ENCODE peak calls at places on chromosomes 2 and 18, in four cellular contexts. N is cardiac muscle cell, E is neural crest cell, P is OCI-LY7. V is an unnamed sample.

GRCh38 chr2:202909394-202910192 is 1.9 kb downstream of the WDR12 start:
- DNase-seq in P (no peak), N (no peak), E (no peak), V (no peak)

GRCh38 chr2:12287220-12287751 is 429.4 kb upstream of the TRIB2 start:
- DNase-seq in N (no peak), E (no peak), P (no peak), V (peak; percentile 14)

GRCh38 chr2:72920317-72921087 is 3.2 kb downstream of the EMX1 start:
- DNase-seq in N (peak; percentile 50), E (peak; percentile 23), P (no peak), V (peak; percentile 50)

GRCh38 chr18:58221060-58221725 is 177.2 kb downstream of the NEDD4L start:
- DNase-seq in N (no peak), E (no peak), P (no peak), V (no peak)

GRCh38 chr2:191359186-191359585 is 114.0 kb downstream of the MYO1B start:
- DNase-seq in P (no peak), E (no peak), N (no peak), V (no peak)

GRCh38 chr2:151973901-151974199 is 125.0 kb downstream of the CACNB4 start:
- DNase-seq in E (peak; percentile 43), N (peak; percentile 30), P (no peak), V (peak; percentile 38)

GRCh38 chr2:196651387-196652094 is 12.0 kb downstream of the CCDC150 start:
- DNase-seq in N (no peak), P (no peak), E (no peak), V (no peak)

GRCh38 chr2:12587729-12588522 is 128.8 kb upstream of the TRIB2 start:
- DNase-seq in P (peak; percentile 64), E (no peak), N (no peak), V (no peak)

GRCh38 chr2:46389417-46389916 is 89.9 kb upstream of the TMEM247 start:
- DNase-seq in N (no peak), P (no peak), E (no peak), V (no peak)

GRCh38 chr2:16507655-16508054 is 158.0 kb downstream of the CYRIA start:
- DNase-seq in E (no peak), P (no peak), N (no peak), V (no peak)

GRCh38 chr18:35460719-35461118 is 37.0 kb downstream of the INO80C start:
- DNase-seq in P (no peak), N (no peak), E (no peak), V (no peak)

GRCh38 chr2:152755029-152755428 is 36.6 kb downstream of the ARL6IP6 start:
- DNase-seq in P (no peak), N (peak; percentile 42), E (no peak), V (peak; percentile 56)

GRCh38 chr2:10356459-10356851 is 53.8 kb downstream of the HPCAL1 start:
- DNase-seq in P (no peak), E (no peak), N (no peak), V (no peak)

GRCh38 chr2:12787891-12788783 is 71.4 kb downstream of the TRIB2 start:
- DNase-seq in E (no peak), N (no peak), P (no peak), V (no peak)

GRCh38 chr2:165529130-165529529 is 59.6 kb downstream of the CSRNP3 start:
- DNase-seq in P (no peak), N (no peak), E (no peak), V (no peak)

GRCh38 chr18:23165271-23165670 is 30.0 kb downstream of the CABLES1 start:
- DNase-seq in N (no peak), E (no peak), P (no peak), V (no peak)

GRCh38 chr2:169512525-169512924 is 3.0 kb downstream of the KLHL41 start:
- DNase-seq in N (no peak), E (no peak), P (no peak), V (no peak)

GRCh38 chr18:1464444-1465217 is 560.0 kb downstream of the ADCYAP1 start:
- DNase-seq in P (no peak), N (no peak), E (no peak), V (no peak)

GRCh38 chr2:237256845-237257244 is 157.1 kb downstream of the COL6A3 start:
- DNase-seq in N (no peak), E (no peak), P (no peak), V (no peak)

GRCh38 chr2:161010503-161010902 is 149.7 kb upstream of the TANK start:
- DNase-seq in E (no peak), P (no peak), N (peak; percentile 37), V (no peak)

GRCh38 chr18:79680100-79680879 is 687 bp downstream of the CTDP1 start:
- DNase-seq in N (peak; percentile 50), P (peak; percentile 4), E (no peak), V (peak; percentile 59)
- TF ChIP-seq CTCF in N (no peak), P (no peak), E (peak; percentile 29), V (no peak)

GRCh38 chr18:37964885-37965571 is 399.4 kb upstream of the CELF4 start:
- DNase-seq in N (no peak), P (no peak), E (no peak), V (no peak)
- TF ChIP-seq CTCF in N (no peak), P (no peak), E (no peak), V (no peak)

DNA sequence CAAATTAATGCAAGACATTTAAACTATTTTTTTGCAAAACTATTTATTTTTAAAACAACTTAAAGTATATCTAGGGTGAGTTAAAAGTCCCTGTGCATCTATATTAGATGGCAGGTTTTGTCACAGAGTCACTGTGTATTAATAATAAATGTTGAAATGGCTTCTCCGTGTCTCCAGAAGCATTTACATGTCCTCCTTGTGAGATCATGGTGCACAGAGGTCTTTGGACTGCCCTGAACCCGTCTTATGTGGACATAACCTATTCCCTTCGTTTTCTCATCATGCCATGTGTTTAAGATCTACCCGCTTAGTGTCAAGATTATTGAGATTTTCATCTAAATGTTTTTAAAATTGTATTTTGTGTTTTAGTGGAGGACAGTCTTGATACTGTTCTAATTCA is 39.3 kb downstream of the SOCS6 start:
- DNase-seq in N (no peak), E (no peak), P (no peak), V (no peak)
- TF ChIP-seq CTCF in N (no peak), E (no peak), P (no peak), V (no peak)

GRCh38 chr2:201872576-201872975 is 66.2 kb downstream of the CDK15 start:
- DNase-seq in N (no peak), P (no peak), E (no peak), V (peak; percentile 64)
- TF ChIP-seq CTCF in N (no peak), P (no peak), E (no peak), V (no peak)

GRCh38 chr2:174145827-174146226 is 102.5 kb downstream of the OLA1 start:
- DNase-seq in E (no peak), N (peak; percentile 19), P (no peak), V (no peak)
- TF ChIP-seq CTCF in E (peak; percentile 24), N (peak; percentile 9), P (peak; percentile 33), V (no peak)

GRCh38 chr18:61844726-61845125 is 48.1 kb downstream of the RNF152 start:
- DNase-seq in P (no peak), E (no peak), N (no peak), V (no peak)
- TF ChIP-seq CTCF in P (no peak), E (no peak), N (no peak), V (no peak)

GRCh38 chr2:25201794-25202193 is 33.4 kb upstream of the POMC start:
- DNase-seq in E (no peak), N (no peak), P (no peak), V (no peak)

GRCh38 chr2:25202290-25202689 is 33.9 kb upstream of the POMC start:
- DNase-seq in P (no peak), E (no peak), N (no peak), V (no peak)

GRCh38 chr2:25204190-25204838 is 35.9 kb upstream of the POMC start:
- DNase-seq in N (no peak), E (no peak), P (no peak), V (no peak)

GRCh38 chr2:25198209-25198525 is 29.8 kb upstream of the POMC start:
- DNase-seq in N (no peak), E (no peak), P (no peak), V (no peak)

DNA sequence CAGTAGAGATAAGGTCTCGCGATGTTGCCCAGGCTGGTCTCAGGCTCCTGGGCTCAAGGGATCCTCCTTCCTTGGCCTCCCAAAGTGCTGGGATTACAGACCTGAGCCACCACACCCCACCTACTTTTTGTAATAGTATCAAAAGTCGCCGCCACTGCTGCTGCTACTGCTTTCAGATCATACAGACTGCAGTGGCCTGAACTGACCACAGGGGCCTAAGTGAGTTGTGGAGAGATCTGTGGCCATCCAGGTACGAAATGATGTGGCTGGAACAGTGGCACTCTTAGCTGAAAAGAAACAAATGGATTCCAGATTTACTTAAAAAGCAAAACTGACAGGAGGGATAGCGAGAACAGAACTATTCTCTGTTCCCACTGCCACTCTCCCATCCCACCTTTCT is 32.9 kb upstream of the POMC start:
- DNase-seq in P (no peak), N (no peak), E (no peak), V (no peak)
- TF ChIP-seq CTCF in P (peak; percentile 50), N (peak; percentile 25), E (peak; percentile 47), V (peak; percentile 26)

DNA sequence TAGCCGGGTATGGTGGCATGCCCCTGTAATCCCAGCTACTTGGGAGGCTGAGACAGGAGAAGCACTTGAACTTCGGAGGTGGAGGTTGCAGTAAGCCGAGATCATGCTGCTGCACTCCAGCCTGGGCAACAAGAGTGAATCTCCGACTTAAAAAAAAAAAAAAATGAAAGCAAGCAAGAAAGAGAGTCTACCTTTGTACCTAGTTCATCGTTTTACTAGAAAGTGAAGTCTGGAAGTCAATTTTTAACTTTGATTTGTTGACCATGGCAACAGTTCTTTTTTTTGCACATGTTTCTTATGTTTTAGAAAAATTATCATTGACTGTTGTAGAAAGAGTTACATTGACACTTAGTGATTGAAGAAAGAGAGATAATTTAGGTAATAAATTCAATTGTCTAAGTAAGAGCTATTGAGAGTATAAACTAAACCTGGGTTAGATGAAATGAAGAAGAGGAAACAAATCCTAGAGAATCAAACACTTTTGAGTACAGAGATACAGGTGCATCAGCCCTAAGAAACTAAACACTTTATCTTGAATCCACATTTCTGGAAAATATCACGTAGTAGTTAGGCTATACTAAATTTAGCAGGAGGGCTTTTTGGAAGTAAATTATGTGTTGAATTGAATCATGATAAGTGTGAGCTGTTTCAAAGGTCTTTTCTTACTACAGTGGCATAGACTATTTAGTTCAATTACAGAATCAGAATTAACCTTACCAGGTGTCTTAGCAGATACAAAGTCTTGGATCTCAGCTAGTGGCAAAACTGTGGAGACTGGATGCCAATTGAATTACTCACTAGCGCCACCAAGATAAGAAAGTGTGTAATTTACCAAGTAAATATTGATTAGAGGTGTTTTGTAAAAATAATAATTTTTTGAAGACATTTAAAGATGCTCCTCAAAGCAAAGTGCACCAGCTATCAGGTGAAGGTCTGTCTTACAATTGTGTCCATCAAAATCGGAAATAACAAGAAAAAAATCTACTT is 303.4 kb upstream of the NRXN1 start:
- DNase-seq in N (peak; percentile 3), E (no peak), P (no peak), V (no peak)
- TF ChIP-seq CTCF in N (no peak), E (no peak), P (peak; percentile 45), V (no peak)

GRCh38 chr2:97748397-97748796 is 35.0 kb downstream of the ZAP70 start:
- DNase-seq in P (peak; percentile 77), E (peak; percentile 26), N (peak; percentile 71), V (peak; percentile 59)
- TF ChIP-seq CTCF in P (peak; percentile 78), E (peak; percentile 43), N (peak; percentile 31), V (peak; percentile 47)

V was measured in nephron progenitor cell.